ENCODE peak calls at places on chromosomes 12 and 14, in four cellular contexts. B, N, X and D are unnamed samples.

GRCh38 chr14:68459480-68460136 is 333.3 kb downstream of the ZFP36L1 start:
- DNase-seq in B (no peak), N (no peak), X (peak), D (no peak)

GRCh38 chr12:124159655-124160054 is 135.2 kb upstream of the RFLNA start:
- DNase-seq in B (no peak), N (no peak), X (no peak), D (no peak)

GRCh38 chr12:3217683-3218079 is 140.5 kb downstream of the TSPAN9 start:
- DNase-seq in B (no peak), N (no peak), X (no peak), D (no peak)

GRCh38 chr12:19186722-19187661 is 57.5 kb downstream of the PLEKHA5 start:
- DNase-seq in B (no peak), N (peak), X (no peak), D (no peak)

GRCh38 chr12:106994579-106995220 is 7.8 kb upstream of the MTERF2 start:
- DNase-seq in B (no peak), N (no peak), X (no peak), D (peak)

GRCh38 chr12:92582466-92582865 is 120.3 kb upstream of the PLEKHG7 start:
- DNase-seq in B (no peak), N (no peak), X (no peak), D (no peak)

GRCh38 chr14:76929927-76930326 is 98.6 kb downstream of the IRF2BPL start:
- DNase-seq in B (peak), N (no peak), X (no peak), D (no peak)

GRCh38 chr14:99122521-99123125 is 149.4 kb downstream of the BCL11B start:
- DNase-seq in B (no peak), N (no peak), X (no peak), D (no peak)

GRCh38 chr14:90999299-90999698 is 61.1 kb downstream of the RPS6KA5 start:
- DNase-seq in B (no peak), N (no peak), X (no peak), D (no peak)

GRCh38 chr14:32099473-32099872 is 22.4 kb downstream of the ARHGAP5 start:
- DNase-seq in B (no peak), N (no peak), X (no peak), D (no peak)

GRCh38 chr14:94041551-94042346 is 15.6 kb downstream of the OTUB2 start:
- DNase-seq in B (no peak), N (peak), X (no peak), D (peak)

GRCh38 chr14:72419226-72419625 is 474.7 kb downstream of the DPF3 start:
- DNase-seq in B (no peak), N (no peak), X (no peak), D (no peak)

GRCh38 chr14:40269436-40269835 is 837.2 kb upstream of the FBXO33 start:
- DNase-seq in B (no peak), N (no peak), X (no peak), D (no peak)

GRCh38 chr14:32738206-32738871 is 200.3 kb upstream of the NPAS3 start:
- DNase-seq in B (no peak), N (no peak), X (no peak), D (no peak)

GRCh38 chr12:65313704-65314317 is 35.3 kb downstream of the MSRB3 start:
- DNase-seq in B (no peak), N (no peak), X (no peak), D (no peak)

GRCh38 chr12:18242380-18243089 is 18.8 kb upstream of the PIK3C2G start:
- DNase-seq in B (no peak), N (no peak), X (no peak), D (no peak)

GRCh38 chr14:44027397-44027796 is 479.7 kb downstream of the FSCB start:
- DNase-seq in B (no peak), N (no peak), X (no peak), D (no peak)

DNA sequence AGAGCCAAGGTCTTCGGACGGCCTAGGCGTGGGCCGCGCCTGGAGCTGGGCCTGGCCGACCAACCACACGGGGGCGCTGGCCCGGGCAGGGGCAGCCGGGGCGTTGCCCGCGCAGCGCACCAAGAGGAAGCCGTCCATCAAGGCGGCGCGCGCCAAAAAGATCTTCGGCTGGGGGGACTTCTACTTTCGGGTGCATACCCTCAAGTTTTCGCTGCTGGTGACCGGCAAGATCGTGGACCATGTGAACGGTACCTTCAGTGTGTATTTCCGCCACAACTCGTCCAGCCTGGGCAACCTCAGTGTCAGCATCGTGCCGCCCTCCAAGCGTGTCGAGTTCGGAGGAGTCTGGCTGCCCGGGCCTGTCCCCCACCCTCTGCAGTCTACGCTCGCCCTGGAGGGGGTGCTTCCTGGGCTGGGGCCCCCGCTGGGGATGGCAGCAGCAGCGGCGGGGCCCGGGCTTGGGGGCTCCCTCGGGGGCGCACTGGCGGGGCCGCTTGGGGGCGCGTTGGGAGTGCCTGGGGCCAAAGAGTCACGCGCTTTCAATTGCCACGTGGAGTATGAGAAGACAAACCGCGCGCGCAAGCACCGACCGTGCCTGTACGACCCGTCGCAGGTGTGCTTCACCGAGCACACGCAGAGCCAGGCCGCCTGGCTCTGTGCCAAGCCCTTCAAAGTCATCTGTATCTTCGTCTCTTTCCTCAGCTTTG is 4.4 kb upstream of the SHMT2 start:
- DNase-seq in B (peak), N (no peak), X (no peak), D (no peak)
- TF ChIP-seq CTCF in B (peak), N (no peak), X (peak), D (peak)

GRCh38 chr14:57884175-57884574 is 18.3 kb upstream of the SLC35F4 start:
- DNase-seq in B (no peak), N (no peak), X (no peak), D (no peak)
- TF ChIP-seq CTCF in B (no peak), N (no peak), X (no peak), D (peak)

GRCh38 chr14:63493246-63493645 is 49.9 kb downstream of the PPP2R5E start:
- DNase-seq in B (no peak), N (peak), X (no peak), D (no peak)
- TF ChIP-seq CTCF in B (no peak), N (peak), X (no peak), D (peak)

GRCh38 chr14:59020382-59020781 is 168.1 kb upstream of the DAAM1 start:
- DNase-seq in B (peak), N (peak), X (no peak), D (peak)

GRCh38 chr14:59018460-59018859 is 170.0 kb upstream of the DAAM1 start:
- DNase-seq in B (no peak), N (no peak), X (no peak), D (no peak)

GRCh38 chr14:59017285-59017965 is 171.0 kb upstream of the DAAM1 start:
- DNase-seq in B (no peak), N (no peak), X (no peak), D (no peak)

GRCh38 chr14:59022144-59022543 is 166.3 kb upstream of the DAAM1 start:
- DNase-seq in B (no peak), N (no peak), X (no peak), D (no peak)

DNA sequence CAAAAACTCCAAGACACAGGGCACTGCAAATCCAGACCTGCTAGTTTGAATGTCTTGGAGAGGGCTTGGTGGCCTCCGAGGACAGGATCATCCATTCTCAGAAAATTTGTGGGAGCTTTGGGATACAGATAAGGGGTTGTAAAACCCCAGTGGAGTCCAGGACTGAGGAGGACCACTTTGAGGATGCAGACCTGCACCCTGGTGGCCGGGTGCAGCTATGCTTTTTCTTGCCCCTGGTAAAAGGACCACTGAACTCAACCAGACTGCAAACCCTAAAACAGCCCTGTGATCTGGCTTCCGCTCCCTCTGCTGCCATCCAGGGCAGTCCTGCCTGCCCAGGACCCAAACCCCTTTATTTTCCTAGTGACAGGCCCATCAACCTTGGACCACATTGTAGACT is 169.5 kb upstream of the DAAM1 start:
- DNase-seq in B (no peak), N (no peak), X (no peak), D (peak)
- TF ChIP-seq CTCF in B (no peak), N (peak), X (no peak), D (peak)

DNA sequence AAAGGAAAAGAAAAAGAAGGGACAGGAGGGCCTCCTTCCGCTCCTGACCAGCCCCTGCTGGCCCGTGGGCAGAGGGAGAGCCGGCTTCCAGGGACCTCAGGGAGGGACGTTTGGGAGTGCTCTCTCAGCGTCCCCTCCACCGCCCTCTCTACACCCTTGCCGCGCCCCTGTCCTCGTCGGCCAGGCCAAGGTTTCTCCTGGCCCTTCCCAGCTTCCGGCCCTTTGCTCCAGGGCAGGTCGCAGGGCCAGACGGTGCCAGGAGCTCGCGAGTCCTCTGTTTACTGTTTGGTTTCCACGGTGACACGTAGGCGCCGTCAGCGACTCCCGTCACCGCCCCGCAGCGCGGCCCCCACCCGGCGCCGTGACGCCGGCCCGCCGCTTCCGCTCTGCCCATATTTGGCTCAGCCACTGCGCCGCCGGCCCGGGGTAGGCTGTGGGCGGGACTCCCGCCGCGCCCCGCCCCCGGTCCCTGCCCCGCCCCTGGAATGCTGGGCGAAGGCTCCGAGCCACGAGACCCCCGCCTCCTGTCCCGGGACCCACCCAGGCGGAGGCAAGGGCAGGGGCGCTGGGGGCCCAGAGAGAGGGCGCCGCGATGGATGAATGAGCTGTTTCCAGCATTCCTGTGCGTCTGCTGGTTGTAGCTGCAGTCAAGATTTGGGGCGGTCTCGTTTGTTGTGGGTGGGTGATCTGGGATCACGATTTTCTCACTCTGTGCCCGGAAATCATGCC is 15.5 kb downstream of the FOS start:
- DNase-seq in B (peak), N (peak), X (peak), D (peak)
- TF ChIP-seq CTCF in B (no peak), N (no peak), X (no peak), D (peak)

GRCh38 chr12:117472983-117473382 is 111.6 kb upstream of the NOS1 start:
- DNase-seq in B (no peak), N (no peak), X (no peak), D (no peak)
- TF ChIP-seq CTCF in B (peak), N (peak), X (no peak), D (peak)